ENCODE peak calls at places on chromosomes 4 and X, in five cellular contexts. V is IMR-90, F is GM23248, S is SK-N-SH, D is PC-9. R is an unnamed sample.

GRCh38 chr4:116547632-116548031 is 537.7 kb downstream of the TRAM1L1 start:
- DNase-seq in V (no peak), F (no peak), S (no peak), D (no peak), R (no peak)

GRCh38 chr4:180060159-180060889 is 2182.9 kb upstream of the TENM3 start:
- DNase-seq in V (peak; percentile 37), F (peak; percentile 2), S (peak; percentile 11), D (no peak), R (peak; percentile 38)

GRCh38 chrX:101397779-101398178 is 7.0 kb downstream of the RPL36A start:
- DNase-seq in V (peak; percentile 26), F (no peak), S (no peak), D (no peak), R (peak; percentile 18)

GRCh38 chr4:740656-741282 is 35.1 kb downstream of the PCGF3 start:
- DNase-seq in V (peak; percentile 86), F (peak; percentile 50), S (no peak), D (no peak), R (peak; percentile 48)

GRCh38 chrX:2631743-2632532 is 59.2 kb upstream of the CD99 start:
- DNase-seq in V (no peak), F (no peak), S (no peak), D (no peak), R (no peak)

GRCh38 chr4:1381181-1381621 is 25.0 kb downstream of the NKX1-1 start:
- DNase-seq in V (no peak), F (no peak), S (no peak), D (no peak), R (no peak)

GRCh38 chr4:147250062-147250461 is 230.8 kb upstream of the EDNRA start:
- DNase-seq in V (no peak), F (no peak), S (no peak), D (no peak), R (no peak)

GRCh38 chr4:98903561-98903960 is 25.4 kb downstream of the EIF4E start:
- DNase-seq in V (no peak), F (no peak), S (no peak), D (no peak), R (no peak)

GRCh38 chrX:50827996-50828395 is 14.0 kb upstream of the SHROOM4 start:
- DNase-seq in V (peak; percentile 55), F (peak; percentile 68), S (no peak), D (peak; percentile 84), R (no peak)

GRCh38 chr4:71239365-71239764 is 99.5 kb upstream of the SLC4A4 start:
- DNase-seq in V (peak; percentile 66), F (peak; percentile 66), S (no peak), D (peak; percentile 35), R (peak; percentile 72)

GRCh38 chr4:137125011-137125410 is 407.3 kb downstream of the PCDH18 start:
- DNase-seq in V (peak; percentile 55), F (peak; percentile 78), S (no peak), D (no peak), R (peak; percentile 44)

GRCh38 chr4:7124643-7125442 is 57.0 kb upstream of the GRPEL1 start:
- DNase-seq in V (peak; percentile 95), F (peak; percentile 96), S (no peak), D (no peak), R (peak; percentile 96)

GRCh38 chr4:4390521-4391240 is 3.8 kb downstream of the NSG1 start:
- DNase-seq in V (no peak), F (no peak), S (no peak), D (no peak), R (no peak)
- H3K4me1 ChIP-seq in V (peaks cover 20% of the 10 kb centered on the region), F (peaks cover 4% of the 10 kb centered on the region), S (peaks cover 17% of the 10 kb centered on the region), D (no peaks in the 10 kb centered on the region), R (no peaks in the 10 kb centered on the region)

GRCh38 chrX:124338733-124339514 is 6.5 kb downstream of the TEX13D start:
- DNase-seq in V (no peak), F (no peak), S (no peak), D (no peak), R (no peak)
- H3K4me3 ChIP-seq in V (no peak overlapping the region), F (no peak overlapping the region), S (no peak overlapping the region), D (no peak overlapping the region), R (no peak overlapping the region)

DNA sequence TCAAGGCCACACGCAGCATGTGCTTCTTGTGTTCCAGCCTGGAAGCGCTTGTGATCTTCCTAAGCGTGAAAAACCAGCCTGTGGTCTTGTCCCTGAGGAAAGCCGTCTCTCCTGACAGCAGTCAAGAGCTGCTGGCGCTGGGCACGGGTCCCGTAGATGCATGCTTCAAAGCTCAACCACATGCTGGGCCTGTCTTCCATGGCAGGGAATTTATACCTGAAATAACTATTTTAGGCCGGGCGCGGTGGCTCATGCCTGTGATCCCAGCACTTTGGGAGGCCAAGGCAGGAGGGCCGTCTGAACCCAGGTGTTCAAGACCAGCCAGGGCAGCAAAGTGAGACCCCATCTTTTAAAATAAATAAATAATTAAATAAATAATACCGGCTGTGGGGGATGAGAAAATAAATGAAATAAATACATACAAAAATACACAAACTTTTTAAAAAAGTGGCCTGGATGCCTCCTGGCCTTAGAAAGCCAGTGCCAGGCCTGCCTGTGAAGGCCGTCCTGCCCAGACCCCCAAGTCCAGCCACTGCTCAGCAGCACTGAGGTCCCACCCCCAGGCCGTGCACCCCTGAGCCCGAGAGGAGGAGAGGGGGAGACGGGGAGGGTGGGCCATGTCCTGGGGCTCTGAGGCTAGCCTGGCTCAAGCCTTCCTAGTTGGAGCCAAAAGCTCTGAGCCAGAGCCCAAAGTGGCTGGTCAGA is 10.4 kb downstream of the LRPAP1 start:
- DNase-seq in V (no peak), F (no peak), S (no peak), D (no peak), R (no peak)
- H4K20me1 ChIP-seq in V (peaks cover 18% of the 10 kb centered on the region), F (no peaks in the 10 kb centered on the region), S (peaks cover 10% of the 10 kb centered on the region), D (no peaks in the 10 kb centered on the region), R (no peaks in the 10 kb centered on the region)

GRCh38 chr4:53779025-53779424 is 187.7 kb upstream of the LNX1 start:
- DNase-seq in V (peak; percentile 13), F (no peak), S (no peak), D (no peak), R (no peak)
- H3K4me1 ChIP-seq in V (peaks cover 29% of the 10 kb centered on the region), F (peaks cover 33% of the 10 kb centered on the region), S (peaks cover 3% of the 10 kb centered on the region), D (no peaks in the 10 kb centered on the region), R (peaks cover 10% of the 10 kb centered on the region)

DNA sequence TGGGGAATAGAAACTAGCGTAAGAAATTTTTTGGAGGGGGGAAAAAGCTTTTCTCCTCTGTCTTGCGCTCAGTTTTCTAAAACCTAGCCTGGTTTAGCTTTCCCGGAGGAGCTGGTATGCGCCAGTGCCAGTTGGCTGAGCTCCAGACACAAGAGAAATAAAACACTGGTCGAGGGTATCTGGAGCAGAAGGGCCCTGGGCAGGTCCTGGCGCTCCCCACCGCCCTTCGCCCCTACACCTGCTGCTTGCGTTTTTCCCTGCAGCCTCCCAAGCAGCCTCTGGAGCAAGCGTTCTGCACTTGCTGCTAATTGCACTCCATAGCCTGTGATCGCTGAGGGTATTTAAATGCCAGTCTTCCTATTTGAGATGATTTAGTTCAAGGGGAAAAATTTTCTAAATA is 816 bp downstream of the EREG start:
- DNase-seq in V (no peak), F (peak; percentile 23), S (peak; percentile 5), D (no peak), R (peak; percentile 13)
- H3K4me3 ChIP-seq in V (peak overlapping the region; percentile 5), F (peak overlapping the region; percentile 79), S (no peak overlapping the region), D (peak overlapping the region; percentile 71), R (peak overlapping the region; percentile 8)

GRCh38 chr4:109469915-109470314 is 36.3 kb downstream of the SEC24B start:
- DNase-seq in V (no peak), F (no peak), S (no peak), D (no peak), R (no peak)

GRCh38 chr4:109473824-109474223 is 40.2 kb downstream of the SEC24B start:
- DNase-seq in V (no peak), F (no peak), S (no peak), D (no peak), R (no peak)

DNA sequence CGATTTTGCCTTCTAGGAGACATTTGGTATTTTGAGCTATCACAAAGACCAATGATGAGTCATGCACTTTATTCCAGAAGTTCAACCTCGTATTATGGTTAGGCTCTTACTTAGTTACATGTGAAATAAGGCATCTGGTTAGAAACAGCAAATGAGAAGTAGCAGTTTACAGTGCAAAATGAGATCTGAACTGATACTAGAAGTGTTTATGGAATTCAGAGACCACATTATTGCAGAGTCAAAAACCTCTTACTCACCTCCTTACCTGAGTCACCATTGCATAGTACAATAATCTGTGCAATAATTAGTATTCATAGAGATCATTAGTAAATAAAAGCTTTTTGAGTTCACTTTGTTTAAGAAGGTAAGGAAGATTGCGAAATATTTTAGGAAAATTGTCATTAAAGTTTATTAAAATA is 38.7 kb downstream of the SEC24B start:
- DNase-seq in V (peak; percentile 84), F (peak; percentile 78), S (no peak), D (peak; percentile 77), R (peak; percentile 70)
- H4K20me1 ChIP-seq in V (peaks cover 45% of the 10 kb centered on the region), F (peaks cover 42% of the 10 kb centered on the region), S (peaks cover 79% of the 10 kb centered on the region), D (no peaks in the 10 kb centered on the region), R (no peaks in the 10 kb centered on the region)

DNA sequence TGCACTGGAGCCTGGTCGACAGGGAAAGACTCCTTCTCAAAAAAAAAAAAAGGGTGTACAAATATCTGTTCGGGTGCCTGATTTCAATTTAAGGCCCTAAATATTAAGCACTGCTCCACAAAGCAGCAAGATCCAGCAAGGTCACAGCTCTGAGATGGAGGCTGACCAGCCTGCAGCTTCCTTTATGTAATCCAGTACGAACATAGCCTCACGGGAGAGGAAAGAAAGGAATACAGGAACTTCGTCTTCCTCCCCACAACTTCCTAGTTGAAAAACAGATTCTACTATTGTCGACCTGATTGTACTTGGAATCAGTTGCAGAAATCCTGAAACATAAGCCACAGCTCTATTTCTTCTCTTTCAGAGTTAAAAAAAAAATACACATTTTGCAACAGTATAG is 53.5 kb upstream of the TBC1D9 start:
- DNase-seq in V (no peak), F (no peak), S (no peak), D (no peak), R (no peak)
- H3K4me1 ChIP-seq in V (peaks cover 8% of the 10 kb centered on the region), F (no peaks in the 10 kb centered on the region), S (no peaks in the 10 kb centered on the region), D (no peaks in the 10 kb centered on the region), R (no peaks in the 10 kb centered on the region)

R was measured in fibroblast of lung.